ENCODE peak calls at places on chromosomes 1 and 21, in nine cellular contexts. W is HFFc6; K is T-cell; Q is breast epithelium; T is activated T-helper 1 cell treated with anti-CD3 and anti-CD28 coated beads, Interleukin-12 subunit alpha, Interleukin-12 subunit beta, Interleukin-2, Interleukin-4 antibody, amounts not matched to agents 30 ng/mL and 10 ng/mL and 1 ng/mL, durations not matched to agents 14 hours and 24 hours and 36 hours; P is skeletal muscle cell; R is M059J; D is HuH-7.5; Z is RPMI8226. S is an unnamed sample.

GRCh38 chr1:232877361-232877991 is 72.3 kb downstream of the MAP10 start:
- DNase-seq in W (no peak), K (no peak), Q (no peak), T (no peak), P (no peak), R (no peak), D (no peak), Z (no peak), S (no peak)

GRCh38 chr21:38880578-38880966 is 74.8 kb downstream of the ETS2 start:
- DNase-seq in W (no peak), K (no peak), Q (no peak), T (no peak), P (no peak), R (no peak), D (no peak), Z (no peak), S (no peak)

GRCh38 chr1:244556263-244556662 is 95.2 kb downstream of the CATSPERE start:
- DNase-seq in W (no peak), K (no peak), Q (no peak), T (no peak), P (no peak), R (no peak), D (no peak), Z (no peak), S (no peak)

GRCh38 chr1:3119748-3120524 is 50.9 kb downstream of the PRDM16 start:
- DNase-seq in W (no peak), K (no peak), Q (no peak), T (no peak), P (no peak), R (no peak), D (no peak), Z (peak), S (no peak)

GRCh38 chr21:45226540-45227326 is 61.0 kb downstream of the POFUT2 start:
- DNase-seq in W (no peak), K (no peak), Q (no peak), T (no peak), P (no peak), R (peak), D (no peak), Z (no peak), S (no peak)

GRCh38 chr1:218025454-218025853 is 259.6 kb upstream of the RRP15 start:
- DNase-seq in W (peak), K (no peak), Q (no peak), T (no peak), P (peak), R (peak), D (no peak), Z (no peak), S (no peak)

GRCh38 chr1:85544689-85545203 is 35.8 kb upstream of the CCN1 start:
- DNase-seq in W (peak), K (no peak), Q (no peak), T (no peak), P (peak), R (peak), D (peak), Z (no peak), S (no peak)

GRCh38 chr1:94949681-94950661 is 23.1 kb upstream of the CNN3 start:
- DNase-seq in W (peak), K (no peak), Q (no peak), T (no peak), P (no peak), R (peak), D (no peak), Z (peak), S (no peak)

GRCh38 chr1:12615166-12615915 is 2.7 kb downstream of the DHRS3 start:
- DNase-seq in W (peak), K (no peak), Q (no peak), T (no peak), P (no peak), R (peak), D (no peak), Z (peak), S (no peak)

GRCh38 chr1:174982971-174983689 is 16.6 kb upstream of the CACYBP start:
- DNase-seq in W (peak), K (peak), Q (no peak), T (no peak), P (no peak), R (peak), D (no peak), Z (peak), S (no peak)

S was measured in AG09309.